ENCODE peak calls at places on chromosomes 6 and 20, in six cellular contexts. One of them, this sample, is unnamed. For H3K4me1, the result is how much of the 10 kb centered on the place peaks cover.

GRCh38 chr20:51067792-51068191 is 44.9 kb upstream of the KCNG1 start:
- DNase-seq in sigmoid colon: no peak
- DNase-seq in spleen: no peak
- DNase-seq in ovary: no peak
- DNase-seq in body of pancreas: no peak
- DNase-seq in heart left ventricle: no peak
- DNase-seq in this sample: no peak

GRCh38 chr20:48928832-48929725 is 7.6 kb downstream of the ARFGEF2 start:
- DNase-seq in spleen: no peak
- DNase-seq in ovary: no peak
- DNase-seq in body of pancreas: no peak
- DNase-seq in sigmoid colon: no peak
- DNase-seq in heart left ventricle: no peak
- DNase-seq in this sample: no peak

GRCh38 chr6:127904160-127904559 is 3.3 kb upstream of the THEMIS start:
- DNase-seq in ovary: no peak
- DNase-seq in sigmoid colon: no peak
- DNase-seq in spleen: no peak
- DNase-seq in body of pancreas: no peak
- DNase-seq in heart left ventricle: no peak
- DNase-seq in this sample: no peak

GRCh38 chr6:158799051-158799792 is 19.9 kb downstream of the EZR start:
- DNase-seq in sigmoid colon: no peak
- DNase-seq in ovary: no peak
- DNase-seq in heart left ventricle: no peak
- DNase-seq in spleen: no peak
- DNase-seq in body of pancreas: peak
- DNase-seq in this sample: no peak

GRCh38 chr20:60001027-60001567 is 42.9 kb downstream of the CDH26 start:
- DNase-seq in heart left ventricle: no peak
- DNase-seq in spleen: no peak
- DNase-seq in sigmoid colon: no peak
- DNase-seq in ovary: no peak
- DNase-seq in body of pancreas: no peak
- DNase-seq in this sample: no peak

GRCh38 chr6:72245565-72245964 is 359.2 kb downstream of the RIMS1 start:
- DNase-seq in sigmoid colon: no peak
- DNase-seq in heart left ventricle: no peak
- DNase-seq in body of pancreas: no peak
- DNase-seq in ovary: no peak
- DNase-seq in spleen: no peak
- DNase-seq in this sample: no peak

GRCh38 chr6:166449036-166449435 is 66.3 kb upstream of the MPC1 start:
- DNase-seq in spleen: no peak
- DNase-seq in body of pancreas: no peak
- DNase-seq in ovary: no peak
- DNase-seq in sigmoid colon: no peak
- DNase-seq in heart left ventricle: no peak
- DNase-seq in this sample: no peak

GRCh38 chr20:24992420-24993205 is at the start of gene APMAP:
- DNase-seq in heart left ventricle: peak
- DNase-seq in body of pancreas: peak
- DNase-seq in sigmoid colon: peak
- DNase-seq in spleen: peak
- DNase-seq in ovary: peak
- DNase-seq in this sample: peak

GRCh38 chr6:111030008-111031006 is 48.5 kb downstream of the RPF2 start:
- DNase-seq in spleen: no peak
- DNase-seq in body of pancreas: peak
- DNase-seq in sigmoid colon: no peak
- DNase-seq in ovary: no peak
- DNase-seq in heart left ventricle: peak
- DNase-seq in this sample: peak

GRCh38 chr6:162727347-162728176 is at the start of the genes PACRG and PRKN:
- DNase-seq in body of pancreas: peak
- DNase-seq in ovary: peak
- DNase-seq in spleen: peak
- DNase-seq in sigmoid colon: peak
- DNase-seq in heart left ventricle: peak
- DNase-seq in this sample: peak
- TF ChIP-seq POLR2A in body of pancreas: peak
- TF ChIP-seq POLR2A in ovary: peak
- TF ChIP-seq POLR2A in spleen: peak
- TF ChIP-seq POLR2A in sigmoid colon: peak
- TF ChIP-seq POLR2A in heart left ventricle: peak
- TF ChIP-seq POLR2A in this sample: peak

DNA sequence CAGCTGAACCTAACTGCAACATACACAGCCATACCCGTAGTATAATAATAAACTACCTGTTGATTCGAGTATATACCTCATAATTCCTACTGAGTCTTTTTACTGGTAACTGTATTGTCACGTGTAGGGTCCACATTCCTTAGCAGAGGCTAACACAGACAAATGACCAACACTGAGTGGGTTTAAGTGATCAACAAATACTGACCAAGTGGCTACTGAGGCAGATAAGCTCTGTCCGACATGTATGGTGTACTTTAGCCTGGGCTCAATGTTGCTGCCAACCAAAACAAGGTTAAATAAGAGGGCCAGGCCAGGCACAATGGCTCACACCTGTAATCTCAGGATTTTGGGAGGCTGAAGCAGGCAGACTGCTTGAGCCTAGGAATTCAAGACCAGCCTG is 12.7 kb downstream of the ELOVL5 start:
- DNase-seq in spleen: no peak
- DNase-seq in ovary: no peak
- DNase-seq in sigmoid colon: no peak
- DNase-seq in body of pancreas: no peak
- DNase-seq in heart left ventricle: no peak
- DNase-seq in this sample: no peak
- H3K27ac ChIP-seq in spleen: peak
- H3K27ac ChIP-seq in ovary: no peak
- H3K27ac ChIP-seq in sigmoid colon: peak
- H3K27ac ChIP-seq in body of pancreas: no peak
- H3K27ac ChIP-seq in heart left ventricle: peak
- H3K27ac ChIP-seq in this sample: no peak

GRCh38 chr6:2235782-2236495 is 9.5 kb downstream of the GMDS start:
- DNase-seq in heart left ventricle: no peak
- DNase-seq in body of pancreas: no peak
- DNase-seq in spleen: no peak
- DNase-seq in sigmoid colon: no peak
- DNase-seq in ovary: no peak
- DNase-seq in this sample: no peak
- H3K4me1 ChIP-seq in heart left ventricle: under half
- H3K4me1 ChIP-seq in body of pancreas: under half
- H3K4me1 ChIP-seq in spleen: under half
- H3K4me1 ChIP-seq in sigmoid colon: under half
- H3K4me1 ChIP-seq in ovary: under half
- H3K4me1 ChIP-seq in this sample: under half

DNA sequence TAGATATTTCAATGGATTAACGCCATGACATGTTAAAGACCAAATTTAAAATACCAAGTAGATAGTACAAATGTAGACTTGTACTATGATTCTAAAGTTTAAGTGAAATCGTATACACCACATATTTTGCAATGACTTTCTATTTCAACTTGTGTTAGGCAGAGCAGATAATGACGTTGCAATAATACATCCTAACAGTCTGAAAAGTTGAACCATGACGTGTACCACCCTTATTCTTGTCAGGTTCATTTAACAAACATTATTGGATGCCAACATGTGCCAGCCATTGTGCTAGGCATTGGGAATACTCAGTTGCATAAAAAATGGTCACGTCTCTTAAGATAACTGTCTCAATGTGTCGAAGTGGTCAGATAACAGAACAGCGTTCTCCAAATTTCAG is 50.0 kb downstream of the BCAS1 start:
- DNase-seq in ovary: no peak
- DNase-seq in heart left ventricle: no peak
- DNase-seq in sigmoid colon: no peak
- DNase-seq in body of pancreas: no peak
- DNase-seq in spleen: no peak
- DNase-seq in this sample: no peak
- TF ChIP-seq POLR2A in ovary: no peak
- TF ChIP-seq POLR2A in heart left ventricle: no peak
- TF ChIP-seq POLR2A in sigmoid colon: no peak
- TF ChIP-seq POLR2A in body of pancreas: no peak
- TF ChIP-seq POLR2A in spleen: no peak
- TF ChIP-seq POLR2A in this sample: no peak

GRCh38 chr20:2206957-2207769 is 88.6 kb upstream of the TGM3 start:
- DNase-seq in sigmoid colon: peak
- DNase-seq in body of pancreas: peak
- DNase-seq in heart left ventricle: peak
- DNase-seq in spleen: peak
- DNase-seq in ovary: peak
- DNase-seq in this sample: peak
- H3K27ac ChIP-seq in sigmoid colon: no peak
- H3K27ac ChIP-seq in body of pancreas: no peak
- H3K27ac ChIP-seq in heart left ventricle: no peak
- H3K27ac ChIP-seq in spleen: peak
- H3K27ac ChIP-seq in ovary: no peak
- H3K27ac ChIP-seq in this sample: peak

This sample was measured in testis.